ENCODE peak calls at places on chromosome 3, in six cellular contexts. I is HFF-Myc, Z is tibial artery, F is AG10803, L is GM12865, B is heart right ventricle. U is an unnamed sample.

GRCh38 chr3:127698264-127699097 is 25.7 kb downstream of the ABTB1 start:
- DNase-seq in I (no peak), F (no peak), B (no peak), Z (peak), L (no peak), U (peak)

GRCh38 chr3:23256741-23257435 is 53.8 kb downstream of the UBE2E2 start:
- DNase-seq in B (no peak), Z (no peak), F (no peak), I (no peak), L (no peak), U (no peak)

GRCh38 chr3:128060473-128061381 is 8.5 kb downstream of the SEC61A1 start:
- DNase-seq in B (no peak), Z (no peak), F (peak), I (peak), L (no peak), U (peak)

GRCh38 chr3:156670077-156670476 is 4.3 kb upstream of the TIPARP start:
- DNase-seq in F (no peak), Z (no peak), I (no peak), L (no peak), B (no peak), U (no peak)

GRCh38 chr3:111763968-111764367 is 95.1 kb upstream of the PHLDB2 start:
- DNase-seq in Z (no peak), L (no peak), I (no peak), B (no peak), F (peak), U (peak)

GRCh38 chr3:159322322-159322939 is 520.6 kb downstream of the MFSD1 start:
- DNase-seq in F (peak), Z (no peak), I (peak), B (peak), L (peak), U (no peak)

GRCh38 chr3:102353148-102353547 is 81.7 kb upstream of the ZPLD1 start:
- DNase-seq in F (no peak), Z (no peak), I (no peak), B (no peak), L (no peak), U (no peak)

GRCh38 chr3:66182228-66182627 is 38.6 kb upstream of the SLC25A26 start:
- DNase-seq in L (no peak), F (no peak), Z (no peak), I (no peak), B (no peak), U (no peak)

GRCh38 chr3:18778602-18779001 is 353.5 kb upstream of the SATB1 start:
- DNase-seq in F (no peak), Z (no peak), B (no peak), I (no peak), L (no peak), U (no peak)

GRCh38 chr3:64166584-64167155 is 58.6 kb downstream of the PRICKLE2 start:
- DNase-seq in I (no peak), B (no peak), L (no peak), Z (no peak), F (peak), U (no peak)

GRCh38 chr3:47848599-47849117 is 45.7 kb downstream of the DHX30 start:
- DNase-seq in L (no peak), Z (no peak), B (peak), F (no peak), I (no peak), U (no peak)

GRCh38 chr3:141386611-141387110 is 18.4 kb downstream of the ZBTB38 start:
- DNase-seq in F (peak), B (no peak), I (no peak), Z (no peak), L (peak), U (no peak)

GRCh38 chr3:60555704-60556340 is 695.4 kb downstream of the FHIT start:
- DNase-seq in I (peak), B (no peak), L (peak), Z (no peak), F (peak), U (peak)

GRCh38 chr3:12959838-12960378 is 113.3 kb downstream of the IQSEC1 start:
- DNase-seq in Z (no peak), L (no peak), F (no peak), B (no peak), I (no peak), U (no peak)

GRCh38 chr3:185824051-185824466 is 783 bp downstream of the IGF2BP2 start:
- DNase-seq in L (no peak), F (peak), Z (peak), I (no peak), B (peak), U (no peak)

GRCh38 chr3:150653110-150653561 is 50.0 kb downstream of the SELENOT start:
- DNase-seq in F (no peak), I (no peak), B (no peak), Z (no peak), L (peak), U (no peak)

GRCh38 chr3:171457263-171458055 is 2.7 kb downstream of the TNIK start:
- DNase-seq in L (peak), F (no peak), I (no peak), Z (no peak), B (no peak), U (no peak)

GRCh38 chr3:48427630-48427962 is 2.3 kb downstream of the PLXNB1 start:
- DNase-seq in I (no peak), B (no peak), L (no peak), F (no peak), Z (peak), U (no peak)

GRCh38 chr3:14117468-14118399 is 6.9 kb downstream of the CHCHD4 start:
- DNase-seq in I (no peak), B (no peak), L (no peak), F (no peak), Z (no peak), U (no peak)

GRCh38 chr3:30693470-30694120 is 87.2 kb downstream of the TGFBR2 start:
- DNase-seq in B (no peak), I (peak), F (peak), L (peak), Z (no peak), U (peak)

GRCh38 chr3:168398371-168399030 is 302.8 kb upstream of the GOLIM4 start:
- DNase-seq in B (no peak), F (peak), Z (no peak), L (no peak), I (no peak), U (peak)

GRCh38 chr3:72820405-72820804 is 27.8 kb downstream of the SHQ1 start:
- DNase-seq in I (no peak), L (peak), F (peak), B (no peak), Z (no peak), U (peak)

GRCh38 chr3:149968216-149968615 is 2.5 kb downstream of the PFN2 start:
- DNase-seq in L (no peak), Z (no peak), I (no peak), B (no peak), F (no peak), U (peak)

GRCh38 chr3:60579734-60580133 is 671.5 kb downstream of the FHIT start:
- DNase-seq in B (no peak), F (peak), I (peak), L (no peak), Z (no peak), U (peak)

GRCh38 chr3:129560931-129561594 is 18.1 kb downstream of the H1-8 start:
- DNase-seq in I (no peak), F (peak), B (peak), L (no peak), Z (peak), U (peak)

GRCh38 chr3:56790016-56790950 is 11.5 kb downstream of the ARHGEF3 start:
- DNase-seq in I (no peak), Z (no peak), L (no peak), B (no peak), F (no peak), U (no peak)

GRCh38 chr3:189317911-189318310 is 146.1 kb downstream of the TPRG1 start:
- DNase-seq in I (no peak), B (no peak), L (no peak), F (no peak), Z (no peak), U (no peak)

GRCh38 chr3:124277516-124277890 is 285.6 kb upstream of the ROPN1 start:
- DNase-seq in Z (no peak), L (no peak), F (peak), B (no peak), I (no peak), U (peak)

DNA sequence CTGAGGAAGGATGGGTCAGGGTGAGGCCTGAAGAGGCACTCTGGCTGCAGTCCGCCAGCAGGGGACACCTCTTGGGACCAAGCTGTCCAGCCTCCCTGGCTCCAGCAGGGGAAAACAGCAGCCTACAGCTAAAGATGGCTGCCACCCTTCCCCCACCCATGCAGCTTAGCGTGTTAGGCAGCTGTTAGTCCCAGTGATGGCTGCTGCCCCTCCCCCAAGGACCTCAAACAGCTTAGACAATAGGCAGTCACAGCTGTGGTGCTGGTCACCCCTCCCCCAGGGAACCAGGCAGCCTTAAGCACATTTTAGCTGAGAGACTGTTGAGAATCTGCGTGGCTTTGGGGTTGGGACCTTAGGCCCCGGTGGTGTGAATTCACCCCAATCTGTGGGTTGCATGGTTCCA is 140.4 kb upstream of the CADPS start:
- DNase-seq in I (no peak), Z (no peak), F (no peak), B (no peak), L (peak), U (no peak)
- TF ChIP-seq CTCF in I (no peak), Z (no peak), F (no peak), B (no peak), L (no peak), U (no peak)

GRCh38 chr3:53629396-53629711 is 134.9 kb downstream of the CACNA1D start:
- DNase-seq in B (no peak), L (no peak), Z (no peak), I (no peak), F (no peak), U (no peak)
- H3K4me3 ChIP-seq in B (no peak), L (no peak), Z (no peak), I (no peak), F (no peak), U (no peak)

DNA sequence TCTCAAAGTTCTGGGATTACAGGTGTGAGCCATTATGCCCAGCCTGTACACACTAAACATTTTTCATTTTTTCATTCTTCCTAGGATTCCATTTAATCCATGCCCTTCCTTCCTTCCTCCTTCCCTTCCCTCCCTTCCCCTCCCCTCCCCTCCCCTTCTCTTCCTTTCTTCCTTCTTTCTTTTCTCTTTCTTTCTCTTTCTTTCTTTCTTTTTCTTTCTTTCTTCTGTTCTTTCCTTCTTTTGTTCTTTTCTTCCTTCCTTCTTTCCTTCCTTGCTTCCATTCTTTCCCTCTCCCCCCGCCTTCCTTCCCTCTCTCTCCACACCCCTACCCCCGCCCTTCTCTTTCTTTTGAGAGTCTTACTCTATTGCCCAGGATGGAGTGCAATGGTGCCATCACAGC is 40.9 kb upstream of the ATP13A3 start:
- DNase-seq in I (no peak), L (no peak), B (no peak), F (no peak), Z (no peak), U (no peak)
- TF ChIP-seq CTCF in I (no peak), L (no peak), B (no peak), F (no peak), Z (no peak), U (no peak)

DNA sequence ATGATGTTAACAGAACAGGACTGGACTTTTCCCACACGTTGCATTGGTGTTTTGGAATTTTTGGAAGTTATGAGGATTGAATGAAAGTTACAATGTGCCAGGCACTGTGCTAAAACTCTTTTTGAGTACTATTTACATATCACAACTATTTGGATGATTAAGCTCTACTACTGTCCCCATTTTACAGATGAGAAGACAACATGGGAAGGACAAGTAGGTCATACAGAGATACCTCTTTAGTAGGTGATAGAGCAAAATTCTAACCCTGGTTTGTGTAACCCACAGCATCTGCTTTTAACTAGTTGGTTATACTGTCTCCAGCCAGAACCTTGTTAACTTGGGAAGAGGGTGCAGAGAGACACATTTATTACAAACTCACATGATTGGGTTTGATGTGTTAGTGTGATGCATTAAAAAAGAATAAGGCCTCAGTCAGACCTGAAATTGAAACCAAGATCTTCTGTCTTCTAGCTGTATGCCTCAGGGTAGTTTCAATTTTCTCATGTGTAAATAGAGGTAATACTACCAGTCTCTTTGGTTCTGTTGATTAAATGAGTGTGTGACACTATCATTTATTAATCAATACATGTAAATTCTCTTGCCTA is 1.4 kb downstream of the NDUFB4 start:
- DNase-seq in I (no peak), B (no peak), L (peak), F (no peak), Z (no peak), U (no peak)
- H3K4me3 ChIP-seq in I (peak), B (peak), L (peak), F (peak), Z (peak), U (peak)

GRCh38 chr3:134228461-134228860 is 22.2 kb downstream of the RYK start:
- DNase-seq in Z (no peak), L (no peak), B (no peak), F (no peak), I (no peak), U (no peak)

GRCh38 chr3:134232146-134232545 is 18.5 kb downstream of the RYK start:
- DNase-seq in Z (no peak), L (no peak), F (peak), I (no peak), B (no peak), U (peak)

GRCh38 chr3:134228035-134228434 is 22.6 kb downstream of the RYK start:
- DNase-seq in F (no peak), Z (no peak), L (no peak), I (no peak), B (no peak), U (no peak)

GRCh38 chr3:134231131-134231530 is 19.5 kb downstream of the RYK start:
- DNase-seq in L (no peak), Z (no peak), I (no peak), B (no peak), F (no peak), U (no peak)

GRCh38 chr3:134229038-134229437 is 21.6 kb downstream of the RYK start:
- DNase-seq in I (no peak), L (no peak), Z (no peak), F (no peak), B (no peak), U (no peak)
- TF ChIP-seq CTCF in I (no peak), L (no peak), Z (no peak), F (no peak), B (no peak), U (no peak)

GRCh38 chr3:49928511-49929017 is 1.0 kb downstream of the MON1A start:
- DNase-seq in Z (no peak), F (no peak), B (no peak), I (no peak), L (no peak), U (no peak)
- H3K4me3 ChIP-seq in Z (peak), F (peak), B (peak), I (peak), L (no peak), U (no peak)

DNA sequence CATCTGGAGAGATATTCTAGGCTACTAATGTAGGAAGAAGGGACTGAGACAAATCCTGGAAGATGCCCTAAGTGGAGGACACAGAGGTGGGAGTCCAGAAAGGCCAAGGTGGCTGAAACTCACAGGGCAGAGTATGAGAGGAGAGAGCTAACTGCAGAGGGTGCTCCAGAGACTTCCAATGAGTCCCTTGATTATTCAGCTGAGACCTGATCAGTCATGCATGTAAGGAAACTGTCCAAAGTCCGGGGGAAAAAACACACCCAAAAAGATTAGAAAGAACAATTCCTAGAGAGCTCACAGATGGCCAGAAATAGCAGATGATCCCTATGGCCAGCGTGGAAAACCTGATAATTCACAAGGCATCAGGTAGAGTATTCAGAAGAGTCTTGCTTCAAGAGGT is 18.7 kb upstream of the FOXP1 start:
- DNase-seq in F (no peak), L (no peak), I (no peak), B (no peak), Z (no peak), U (no peak)
- TF ChIP-seq CTCF in F (no peak), L (no peak), I (no peak), B (no peak), Z (no peak), U (no peak)

DNA sequence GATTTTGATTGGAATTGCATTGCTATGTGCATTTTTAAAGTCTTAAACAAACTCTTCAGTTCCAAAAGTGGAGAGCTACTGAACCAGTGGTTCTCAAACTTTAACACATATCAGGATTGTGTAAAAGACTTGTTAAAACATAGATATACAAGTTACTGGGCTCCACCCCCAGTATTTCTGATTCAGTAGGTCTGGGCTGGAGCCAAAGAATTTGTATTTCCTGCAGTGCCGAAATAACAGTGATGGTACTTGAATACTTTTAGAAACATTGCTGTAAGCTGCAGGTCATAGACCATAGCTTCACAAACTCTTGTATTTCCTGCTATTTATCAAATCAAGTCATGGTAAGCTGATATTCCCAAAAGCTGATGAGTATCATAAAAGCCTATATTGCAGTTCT is 550.8 kb upstream of the AGTR1 start:
- DNase-seq in I (peak), B (no peak), Z (no peak), F (peak), L (no peak), U (peak)
- H3K4me3 ChIP-seq in I (no peak), B (no peak), Z (no peak), F (no peak), L (no peak), U (no peak)

DNA sequence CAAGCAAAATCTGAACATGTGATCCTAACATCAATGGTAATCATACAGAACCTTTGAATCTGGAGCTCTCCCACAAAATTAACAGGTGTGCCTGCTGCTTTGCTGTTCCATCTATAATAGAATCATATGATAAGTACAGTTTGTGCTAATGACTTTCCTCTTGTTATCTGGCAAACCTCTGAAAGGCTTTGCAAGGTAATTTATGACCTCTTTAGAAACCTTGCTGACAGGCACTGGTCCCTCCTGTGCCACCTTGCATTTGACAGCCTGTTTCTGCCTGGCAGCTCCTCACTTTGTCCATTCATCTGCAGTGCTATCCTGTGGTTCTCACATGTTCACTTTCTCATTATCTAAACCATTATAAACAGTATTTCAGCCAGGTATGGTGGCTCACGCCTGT is 10.2 kb upstream of the HTR3C start:
- DNase-seq in F (no peak), L (no peak), I (no peak), B (no peak), Z (no peak), U (no peak)
- TF ChIP-seq CTCF in F (no peak), L (no peak), I (no peak), B (no peak), Z (no peak), U (no peak)

GRCh38 chr3:4848176-4848575 is 131.1 kb upstream of the BHLHE40 start:
- DNase-seq in Z (no peak), I (no peak), B (no peak), L (no peak), F (no peak), U (no peak)
- H3K4me3 ChIP-seq in Z (no peak), I (no peak), B (no peak), L (no peak), F (no peak), U (no peak)